ENCODE peak calls at places on chromosomes 12 and 14, in eight cellular contexts. M, O, N, L, S, V, H and D are unnamed samples.
A peak's percentile ranks its signal among the peaks of the same experiment; 100 is the strongest.

GRCh38 chr12:130826151-130826801 is 12.8 kb downstream of the STX2 start:
- DNase-seq in M (peak; percentile 59), O (peak; percentile 78), N (no peak), L (peak; percentile 83), S (no peak), V (no peak), H (peak; percentile 37), D (no peak)

GRCh38 chr12:93025145-93026103 is 96.3 kb upstream of the EEA1 start:
- DNase-seq in M (peak; percentile 87), O (peak; percentile 92), N (no peak), L (no peak), S (no peak), V (peak; percentile 25), H (peak; percentile 68), D (no peak)

GRCh38 chr12:132021031-132021871 is 71.5 kb downstream of the EP400 start:
- DNase-seq in M (no peak), O (no peak), N (no peak), L (no peak), S (no peak), V (peak; percentile 28), H (no peak), D (no peak)

GRCh38 chr12:337039-337438 is 52.1 kb downstream of the KDM5A start:
- DNase-seq in M (no peak), O (no peak), N (no peak), L (no peak), S (no peak), V (no peak), H (no peak), D (no peak)

GRCh38 chr12:93011100-93011499 is 82.0 kb upstream of the EEA1 start:
- DNase-seq in M (no peak), O (no peak), N (no peak), L (no peak), S (no peak), V (no peak), H (no peak), D (no peak)

GRCh38 chr12:52382854-52383253 is 2.6 kb downstream of the KRT84 start:
- DNase-seq in M (no peak), O (no peak), N (no peak), L (peak; percentile 24), S (no peak), V (no peak), H (no peak), D (no peak)

GRCh38 chr12:63882844-63883243 is 38.3 kb downstream of the SRGAP1 start:
- DNase-seq in M (peak; percentile 13), O (peak; percentile 74), N (no peak), L (no peak), S (no peak), V (no peak), H (no peak), D (no peak)

GRCh38 chr14:77844802-77845201 is 44.9 kb downstream of the ADCK1 start:
- DNase-seq in M (no peak), O (no peak), N (no peak), L (no peak), S (no peak), V (peak; percentile 17), H (no peak), D (no peak)

GRCh38 chr12:92574046-92574783 is 128.6 kb upstream of the PLEKHG7 start:
- DNase-seq in M (no peak), O (peak; percentile 67), N (no peak), L (no peak), S (no peak), V (no peak), H (no peak), D (no peak)

GRCh38 chr14:68585690-68586089 is 207.2 kb downstream of the ZFP36L1 start:
- DNase-seq in M (peak; percentile 38), O (no peak), N (no peak), L (no peak), S (no peak), V (no peak), H (no peak), D (peak; percentile 34)

GRCh38 chr12:75378354-75378753 is 12.5 kb upstream of the GLIPR1L2 start:
- DNase-seq in M (no peak), O (peak; percentile 16), N (no peak), L (no peak), S (no peak), V (no peak), H (no peak), D (no peak)

GRCh38 chr14:64444984-64445845 is 20.1 kb upstream of the AKAP5 start:
- DNase-seq in M (peak; percentile 87), O (peak; percentile 96), N (no peak), L (peak; percentile 79), S (no peak), V (no peak), H (peak; percentile 41), D (no peak)

GRCh38 chr12:85866929-85867776 is 6.9 kb upstream of the NTS start:
- DNase-seq in M (peak; percentile 85), O (peak; percentile 85), N (no peak), L (peak; percentile 39), S (no peak), V (peak; percentile 2), H (peak; percentile 65), D (no peak)

GRCh38 chr14:30998100-30998706 is 27.2 kb upstream of the AP4S1 start:
- DNase-seq in M (no peak), O (no peak), N (no peak), L (no peak), S (no peak), V (no peak), H (no peak), D (no peak)

GRCh38 chr12:19646599-19646998 is 207.3 kb downstream of the AEBP2 start:
- DNase-seq in M (no peak), O (no peak), N (no peak), L (no peak), S (no peak), V (no peak), H (no peak), D (no peak)

GRCh38 chr14:53380508-53381225 is 227.5 kb upstream of the DDHD1 start:
- DNase-seq in M (no peak), O (no peak), N (no peak), L (no peak), S (no peak), V (no peak), H (no peak), D (no peak)

GRCh38 chr12:74454109-74454508 is 83.5 kb upstream of the ATXN7L3B start:
- DNase-seq in M (no peak), O (no peak), N (no peak), L (no peak), S (no peak), V (no peak), H (no peak), D (no peak)

GRCh38 chr14:101733211-101733610 is 28.3 kb upstream of the PPP2R5C start:
- DNase-seq in M (peak; percentile 56), O (peak; percentile 58), N (no peak), L (no peak), S (no peak), V (no peak), H (no peak), D (no peak)

GRCh38 chr14:74563233-74563585 is 48.8 kb downstream of the LTBP2 start:
- DNase-seq in M (peak; percentile 46), O (peak; percentile 88), N (no peak), L (no peak), S (no peak), V (no peak), H (no peak), D (no peak)

DNA sequence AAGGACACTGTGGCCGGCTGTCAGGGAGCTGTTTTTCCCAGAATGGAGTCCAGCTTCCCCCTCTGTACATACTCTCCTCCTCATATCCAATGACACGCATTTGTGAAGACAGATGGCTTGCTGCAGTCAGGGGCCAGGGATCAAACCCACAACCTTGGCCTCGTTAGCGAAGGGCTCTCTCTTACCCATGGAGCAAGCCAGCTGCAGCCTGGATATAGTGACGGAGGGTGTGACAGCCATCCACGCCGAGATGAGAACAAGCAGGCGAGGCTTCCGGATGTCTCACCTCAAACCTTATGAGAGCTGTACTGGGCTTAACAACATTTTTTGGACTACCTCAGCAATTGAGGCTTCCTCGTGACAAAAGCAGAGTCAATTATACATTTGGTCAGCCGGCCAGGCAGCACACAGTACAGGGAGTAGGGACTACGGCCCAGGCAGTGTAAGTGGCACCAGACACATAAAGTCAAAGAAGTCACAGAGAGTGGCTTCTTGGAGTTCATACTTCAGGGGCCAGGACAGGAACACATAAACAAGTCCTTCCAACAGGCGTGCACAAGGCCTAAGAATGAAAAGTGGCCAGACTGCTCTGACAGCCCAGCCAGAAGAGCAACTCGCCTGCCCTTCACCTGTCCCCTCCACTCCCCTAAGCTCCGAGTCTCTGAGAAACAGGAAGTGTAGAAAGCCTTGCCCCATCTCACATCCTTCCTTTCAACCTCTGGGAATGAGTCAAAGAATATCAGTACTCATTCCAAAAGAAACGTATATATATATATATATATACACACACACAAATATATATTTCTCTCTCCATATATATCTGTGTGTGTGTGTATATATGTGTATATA is 115.1 kb downstream of the TTC7B start:
- DNase-seq in M (peak; percentile 18), O (no peak), N (no peak), L (no peak), S (no peak), V (no peak), H (no peak), D (no peak)
- TF ChIP-seq CTCF in M (no peak), O (no peak), N (no peak), L (no peak), S (no peak), V (no peak), H (no peak), D (no peak)

DNA sequence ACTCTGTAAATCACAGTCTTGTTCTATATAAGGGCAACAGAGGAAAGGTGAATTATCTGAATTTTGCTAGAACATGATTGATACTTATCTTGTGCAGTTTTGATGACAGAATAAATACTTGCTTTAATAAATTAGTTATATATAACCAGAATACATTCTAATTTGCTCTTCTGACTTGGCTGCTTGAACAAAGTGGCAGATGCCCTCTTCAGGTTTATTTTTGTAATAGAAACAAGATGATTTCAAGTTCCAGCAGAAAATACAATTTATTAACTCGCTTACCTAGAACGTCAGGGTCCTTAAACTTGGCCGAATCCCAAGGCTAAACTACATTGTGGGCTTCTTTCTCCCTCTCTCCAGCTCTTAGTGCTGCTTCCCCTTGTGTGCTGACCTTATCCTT is 57.6 kb upstream of the SSTR1 start:
- DNase-seq in M (no peak), O (peak; percentile 5), N (no peak), L (no peak), S (no peak), V (no peak), H (no peak), D (no peak)
- TF ChIP-seq CTCF in M (no peak), O (no peak), N (no peak), L (no peak), S (no peak), V (no peak), H (no peak), D (no peak)

DNA sequence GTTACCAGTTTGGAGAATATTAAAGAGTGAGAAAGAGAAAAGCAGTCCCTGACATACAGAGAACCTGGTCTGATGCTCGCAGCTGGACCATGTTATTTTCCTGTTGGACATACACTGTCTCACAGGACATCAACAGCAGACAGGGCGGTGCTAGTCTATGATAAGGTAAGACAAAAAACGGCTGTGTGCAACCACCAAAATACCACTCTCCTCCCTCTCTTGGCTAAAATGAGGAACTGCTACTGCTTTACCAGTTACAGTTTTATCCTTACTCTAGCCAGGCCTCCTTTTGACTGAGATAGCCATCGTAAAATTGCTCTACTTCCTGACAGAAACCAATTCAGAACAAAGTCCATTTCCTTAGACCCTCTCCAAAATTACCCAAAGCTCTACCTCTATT is 47.0 kb upstream of the ERGIC2 start:
- DNase-seq in M (peak; percentile 50), O (peak; percentile 10), N (no peak), L (no peak), S (no peak), V (peak; percentile 55), H (peak; percentile 6), D (no peak)
- TF ChIP-seq CTCF in M (peak; percentile 33), O (peak; percentile 18), N (no peak), L (peak; percentile 17), S (no peak), V (peak; percentile 28), H (no peak), D (peak; percentile 33)

GRCh38 chr14:49896956-49897355 is 4.1 kb downstream of the ARF6 start:
- DNase-seq in M (no peak), O (no peak), N (no peak), L (no peak), S (no peak), V (no peak), H (no peak), D (no peak)
- TF ChIP-seq CTCF in M (no peak), O (no peak), N (no peak), L (no peak), S (no peak), V (no peak), H (no peak), D (peak; percentile 22)